ENCODE peak calls at places on chromosomes 5 and 9, in six cellular contexts. Z, M, B, D, J and A are unnamed samples.

GRCh38 chr5:33850100-33850594 is 41.6 kb downstream of the ADAMTS12 start:
- DNase-seq in Z (peak), M (peak), B (peak), D (no peak), J (peak), A (no peak)

GRCh38 chr5:137287564-137287963 is 211.6 kb downstream of the SPOCK1 start:
- DNase-seq in Z (no peak), M (no peak), B (no peak), D (no peak), J (no peak), A (no peak)

GRCh38 chr5:78984611-78985406 is at the start of gene ARSB:
- DNase-seq in Z (peak), M (peak), B (peak), D (peak), J (peak), A (peak)

GRCh38 chr5:138653502-138653901 is 78.3 kb upstream of the HSPA9 start:
- DNase-seq in Z (no peak), M (no peak), B (peak), D (no peak), J (no peak), A (no peak)

GRCh38 chr5:166046956-166047355 is 2244.5 kb upstream of the WWC1 start:
- DNase-seq in Z (no peak), M (no peak), B (no peak), D (no peak), J (no peak), A (no peak)

GRCh38 chr5:81409845-81410369 is 16.0 kb upstream of the ACOT12 start:
- DNase-seq in Z (no peak), M (no peak), B (no peak), D (no peak), J (no peak), A (no peak)

GRCh38 chr9:87862536-87863268 is 20.0 kb upstream of the SPATA31E1 start:
- DNase-seq in Z (no peak), M (no peak), B (peak), D (no peak), J (no peak), A (no peak)

GRCh38 chr5:98349251-98349989 is 424.0 kb upstream of the RGMB start:
- DNase-seq in Z (no peak), M (no peak), B (peak), D (no peak), J (peak), A (no peak)

GRCh38 chr5:126499742-126500396 is 76.7 kb downstream of the GRAMD2B start:
- DNase-seq in Z (peak), M (no peak), B (peak), D (no peak), J (peak), A (no peak)

GRCh38 chr5:3381206-3381825 is 214.3 kb upstream of the IRX1 start:
- DNase-seq in Z (no peak), M (no peak), B (no peak), D (no peak), J (no peak), A (no peak)

GRCh38 chr9:24118170-24118569 is 292.1 kb upstream of the ELAVL2 start:
- DNase-seq in Z (no peak), M (no peak), B (peak), D (no peak), J (no peak), A (no peak)

GRCh38 chr5:10330511-10331105 is 22.9 kb upstream of the MARCHF6 start:
- DNase-seq in Z (no peak), M (no peak), B (no peak), D (no peak), J (no peak), A (no peak)

GRCh38 chr5:8686707-8687106 is 817.8 kb downstream of the MTRR start:
- DNase-seq in Z (no peak), M (no peak), B (no peak), D (no peak), J (no peak), A (no peak)

GRCh38 chr9:79658926-79659325 is 87.2 kb downstream of the TLE4 start:
- DNase-seq in Z (no peak), M (no peak), B (no peak), D (no peak), J (no peak), A (no peak)

GRCh38 chr9:22210936-22211335 is 201.8 kb upstream of the CDKN2B start:
- DNase-seq in Z (no peak), M (no peak), B (no peak), D (no peak), J (no peak), A (no peak)

DNA sequence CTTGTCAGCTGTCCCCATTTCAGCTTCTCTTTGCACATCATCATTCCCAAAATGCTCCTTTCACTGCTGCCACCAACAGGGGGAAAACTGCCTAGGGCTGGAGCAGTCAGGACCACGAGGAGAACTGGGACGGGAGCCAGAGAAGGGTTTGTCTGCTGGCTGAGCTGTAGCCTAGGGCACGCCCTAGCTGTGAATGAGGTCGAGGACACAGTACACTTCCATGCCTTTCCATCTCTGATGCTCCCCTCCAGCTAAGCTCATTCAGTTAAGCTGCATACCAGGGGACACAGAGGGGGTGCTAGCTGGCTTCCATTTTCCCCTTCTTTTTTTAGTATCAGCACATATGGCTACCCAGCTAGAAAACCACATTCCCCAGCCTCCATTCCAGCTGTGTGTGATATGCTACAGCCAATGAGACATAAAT is 64.7 kb downstream of the STK10 start:
- DNase-seq in Z (no peak), M (no peak), B (peak), D (peak), J (peak), A (no peak)
- TF ChIP-seq CTCF in Z (peak), M (no peak), B (no peak), D (peak), J (peak), A (no peak)

GRCh38 chr5:173408946-173409345 is 80.7 kb upstream of the STC2 start:
- DNase-seq in Z (no peak), M (no peak), B (no peak), D (no peak), J (no peak), A (no peak)
- TF ChIP-seq CTCF in Z (no peak), M (no peak), B (no peak), D (no peak), J (no peak), A (no peak)

DNA sequence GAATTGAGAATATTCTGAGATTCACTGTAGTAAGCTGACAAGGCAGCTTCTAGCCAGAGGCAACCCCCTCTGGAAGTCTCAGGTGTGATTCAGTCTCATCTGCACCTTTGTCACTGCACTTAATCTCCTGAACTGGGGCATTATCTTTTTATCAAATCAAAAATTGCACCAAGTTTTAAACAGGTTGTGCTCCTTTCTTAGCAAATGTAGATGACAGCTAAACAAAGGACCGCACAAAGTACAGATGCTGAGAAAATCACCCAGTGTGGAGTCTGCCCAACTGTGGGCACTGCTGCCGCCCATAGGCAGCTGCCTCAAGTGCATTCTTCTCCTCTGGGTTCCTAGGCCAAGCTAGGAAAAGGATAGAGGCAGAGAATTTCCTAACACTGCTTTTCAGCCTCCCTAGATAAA is 51.1 kb downstream of the STARD4 start:
- DNase-seq in Z (peak), M (no peak), B (peak), D (no peak), J (no peak), A (no peak)
- TF ChIP-seq CTCF in Z (peak), M (no peak), B (peak), D (peak), J (peak), A (no peak)

GRCh38 chr9:101738566-101739183 is at the start of gene GRIN3A:
- DNase-seq in Z (peak), M (no peak), B (peak), D (peak), J (no peak), A (no peak)
- TF ChIP-seq CTCF in Z (peak), M (no peak), B (no peak), D (peak), J (peak), A (no peak)

GRCh38 chr9:2120926-2121689 is 106.0 kb downstream of the SMARCA2 start:
- DNase-seq in Z (no peak), M (no peak), B (no peak), D (no peak), J (no peak), A (no peak)
- TF ChIP-seq CTCF in Z (no peak), M (no peak), B (no peak), D (peak), J (no peak), A (no peak)